ENCODE peak calls at places on chromosomes 16 and 17, in four cellular contexts. One of them, this sample, is unnamed. For H3K4me1, the result is how much of the 10 kb centered on the place peaks cover.

GRCh38 chr17:46020023-46020735 is 21.1 kb downstream of the STH start:
- DNase-seq in SK-N-SH: no peak
- DNase-seq in lung: no peak
- DNase-seq in right lobe of liver: no peak
- DNase-seq in this sample: no peak

GRCh38 chr17:45284176-45285140 is 22.6 kb upstream of the SPATA32 start:
- DNase-seq in SK-N-SH: no peak
- DNase-seq in lung: no peak
- DNase-seq in right lobe of liver: peak
- DNase-seq in this sample: peak

GRCh38 chr17:78637146-78637545 is 60.0 kb upstream of the DNAH17 start:
- DNase-seq in right lobe of liver: no peak
- DNase-seq in SK-N-SH: peak
- DNase-seq in lung: no peak
- DNase-seq in this sample: no peak

GRCh38 chr17:82328141-82328993 is 5.2 kb downstream of the SECTM1 start:
- DNase-seq in lung: no peak
- DNase-seq in SK-N-SH: no peak
- DNase-seq in right lobe of liver: peak
- DNase-seq in this sample: peak

GRCh38 chr16:54436342-54436741 is 149.8 kb upstream of the IRX3 start:
- DNase-seq in right lobe of liver: no peak
- DNase-seq in SK-N-SH: no peak
- DNase-seq in lung: no peak
- DNase-seq in this sample: no peak

GRCh38 chr17:78365561-78366108 is 5.8 kb upstream of the SOCS3 start:
- DNase-seq in right lobe of liver: peak
- DNase-seq in lung: no peak
- DNase-seq in SK-N-SH: no peak
- DNase-seq in this sample: peak

GRCh38 chr17:12021604-12022003 is 927 bp downstream of the MAP2K4 start:
- DNase-seq in SK-N-SH: no peak
- DNase-seq in lung: no peak
- DNase-seq in right lobe of liver: no peak
- DNase-seq in this sample: no peak

GRCh38 chr17:29124135-29124930 is 55.9 kb downstream of the MYO18A start:
- DNase-seq in right lobe of liver: no peak
- DNase-seq in lung: peak
- DNase-seq in SK-N-SH: peak
- DNase-seq in this sample: peak

GRCh38 chr16:16016388-16016964 is 67.1 kb downstream of the ABCC1 start:
- DNase-seq in right lobe of liver: no peak
- DNase-seq in lung: no peak
- DNase-seq in SK-N-SH: no peak
- DNase-seq in this sample: no peak

GRCh38 chr17:29667969-29668368 is 45.3 kb upstream of the CORO6 start:
- DNase-seq in lung: no peak
- DNase-seq in right lobe of liver: no peak
- DNase-seq in SK-N-SH: no peak
- DNase-seq in this sample: no peak

GRCh38 chr16:21950782-21951521 is 2.2 kb upstream of the UQCRC2 start:
- DNase-seq in right lobe of liver: no peak
- DNase-seq in SK-N-SH: peak
- DNase-seq in lung: no peak
- DNase-seq in this sample: no peak

GRCh38 chr16:88497561-88498420 is 44.7 kb downstream of the ZFPM1 start:
- DNase-seq in right lobe of liver: peak
- DNase-seq in lung: no peak
- DNase-seq in SK-N-SH: no peak
- DNase-seq in this sample: no peak

GRCh38 chr17:80781188-80781577 is 210.5 kb upstream of the CHMP6 start:
- DNase-seq in SK-N-SH: no peak
- DNase-seq in right lobe of liver: peak
- DNase-seq in lung: no peak
- DNase-seq in this sample: no peak

GRCh38 chr16:87535855-87536794 is 43.3 kb upstream of the ZCCHC14 start:
- DNase-seq in right lobe of liver: peak
- DNase-seq in SK-N-SH: no peak
- DNase-seq in lung: no peak
- DNase-seq in this sample: no peak

GRCh38 chr17:81512984-81513668 is 527 bp upstream of the ACTG1 start:
- DNase-seq in right lobe of liver: peak
- DNase-seq in lung: peak
- DNase-seq in SK-N-SH: no peak
- DNase-seq in this sample: peak

GRCh38 chr16:30104492-30104891 is 8.5 kb upstream of the YPEL3 start:
- DNase-seq in right lobe of liver: no peak
- DNase-seq in lung: peak
- DNase-seq in SK-N-SH: no peak
- DNase-seq in this sample: peak

GRCh38 chr16:30112197-30113030 is 923 bp downstream of the GDPD3 start:
- DNase-seq in lung: no peak
- DNase-seq in SK-N-SH: peak
- DNase-seq in right lobe of liver: peak
- DNase-seq in this sample: peak

GRCh38 chr16:30104090-30104489 is 8.1 kb upstream of the YPEL3 start:
- DNase-seq in SK-N-SH: no peak
- DNase-seq in lung: no peak
- DNase-seq in right lobe of liver: no peak
- DNase-seq in this sample: no peak

GRCh38 chr16:30110661-30111060 is 2.7 kb downstream of the GDPD3 start:
- DNase-seq in right lobe of liver: no peak
- DNase-seq in SK-N-SH: no peak
- DNase-seq in lung: no peak
- DNase-seq in this sample: no peak

GRCh38 chr16:30108059-30108855 is 5.1 kb downstream of the GDPD3 start:
- DNase-seq in lung: no peak
- DNase-seq in right lobe of liver: no peak
- DNase-seq in SK-N-SH: no peak
- DNase-seq in this sample: no peak
- H3K27ac ChIP-seq in lung: no peak
- H3K27ac ChIP-seq in right lobe of liver: no peak
- H3K27ac ChIP-seq in SK-N-SH: no peak
- H3K27ac ChIP-seq in this sample: no peak

DNA sequence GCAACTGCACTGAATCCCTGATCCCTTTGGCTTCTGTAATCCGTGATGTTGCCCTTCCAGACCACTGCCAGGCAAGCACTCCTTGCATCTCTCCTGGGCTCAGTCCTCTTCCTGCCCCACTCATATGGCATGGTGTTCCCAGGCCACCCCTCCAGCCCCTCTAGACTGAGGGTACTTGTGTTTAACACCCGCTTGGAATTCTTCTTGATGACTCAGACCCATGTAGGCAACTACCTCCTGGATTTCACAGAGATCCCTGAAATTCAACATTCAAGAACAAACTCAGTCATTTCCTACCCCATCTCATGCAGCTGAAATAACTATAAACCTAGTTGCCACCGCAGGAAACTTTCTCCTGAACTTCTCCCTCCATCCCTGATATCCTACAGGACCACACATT is 541.9 kb upstream of the CDH11 start:
- DNase-seq in right lobe of liver: no peak
- DNase-seq in SK-N-SH: no peak
- DNase-seq in lung: no peak
- DNase-seq in this sample: peak
- H3K4me1 ChIP-seq in right lobe of liver: under half
- H3K4me1 ChIP-seq in SK-N-SH: under half
- H3K4me1 ChIP-seq in lung: under half
- H3K4me1 ChIP-seq in this sample: under half

DNA sequence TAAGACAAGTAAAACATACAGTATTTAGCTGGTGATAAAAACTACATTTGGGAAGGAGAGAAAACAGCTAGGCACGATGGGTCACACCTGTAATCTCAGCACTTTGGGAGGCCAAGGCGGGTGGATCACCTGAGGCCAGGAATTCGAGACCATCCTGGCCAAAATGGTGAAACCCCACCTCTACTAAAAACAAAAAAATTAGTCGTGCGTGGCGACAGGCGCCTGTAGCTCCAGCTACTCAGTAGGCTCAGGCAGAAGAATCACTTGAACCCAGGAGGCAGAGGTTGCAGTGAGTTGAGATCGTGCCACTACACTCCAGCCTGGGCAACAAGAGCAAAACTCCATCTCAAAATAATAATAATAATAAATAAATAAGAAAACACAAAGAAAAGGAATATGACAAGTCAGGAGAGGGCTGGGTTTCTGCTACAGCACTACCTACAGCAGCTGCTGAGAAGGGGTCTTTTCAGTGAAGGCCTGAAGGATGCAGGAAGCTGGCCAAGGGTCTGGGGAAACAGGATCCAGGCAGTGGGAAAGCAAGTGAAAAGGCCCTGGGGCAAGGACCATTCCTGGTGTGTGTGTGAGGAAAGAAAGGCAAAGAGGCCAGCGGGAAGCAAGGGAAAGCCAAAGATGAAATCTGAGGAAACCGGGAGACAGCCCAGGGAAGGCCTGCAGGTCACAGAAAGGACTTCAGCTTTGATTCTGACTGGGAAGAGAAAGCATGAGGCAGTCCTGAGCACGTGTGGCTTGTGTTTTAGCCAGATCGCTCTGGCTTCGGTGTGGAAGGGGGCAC is 10.6 kb downstream of the MBTPS1 start:
- DNase-seq in SK-N-SH: no peak
- DNase-seq in lung: no peak
- DNase-seq in right lobe of liver: no peak
- DNase-seq in this sample: no peak
- H3K27ac ChIP-seq in SK-N-SH: no peak
- H3K27ac ChIP-seq in lung: no peak
- H3K27ac ChIP-seq in right lobe of liver: no peak
- H3K27ac ChIP-seq in this sample: no peak

GRCh38 chr17:1997587-1998425 is 27.3 kb downstream of the RTN4RL1 start:
- DNase-seq in right lobe of liver: peak
- DNase-seq in lung: peak
- DNase-seq in SK-N-SH: no peak
- DNase-seq in this sample: peak
- H3K4me1 ChIP-seq in right lobe of liver: under half
- H3K4me1 ChIP-seq in lung: under half
- H3K4me1 ChIP-seq in SK-N-SH: under half
- H3K4me1 ChIP-seq in this sample: under half

GRCh38 chr17:31533546-31534155 is 142.2 kb downstream of the RAB11FIP4 start:
- DNase-seq in SK-N-SH: peak
- DNase-seq in lung: no peak
- DNase-seq in right lobe of liver: no peak
- DNase-seq in this sample: peak
- H3K27ac ChIP-seq in SK-N-SH: no peak
- H3K27ac ChIP-seq in lung: no peak
- H3K27ac ChIP-seq in right lobe of liver: no peak
- H3K27ac ChIP-seq in this sample: peak

DNA sequence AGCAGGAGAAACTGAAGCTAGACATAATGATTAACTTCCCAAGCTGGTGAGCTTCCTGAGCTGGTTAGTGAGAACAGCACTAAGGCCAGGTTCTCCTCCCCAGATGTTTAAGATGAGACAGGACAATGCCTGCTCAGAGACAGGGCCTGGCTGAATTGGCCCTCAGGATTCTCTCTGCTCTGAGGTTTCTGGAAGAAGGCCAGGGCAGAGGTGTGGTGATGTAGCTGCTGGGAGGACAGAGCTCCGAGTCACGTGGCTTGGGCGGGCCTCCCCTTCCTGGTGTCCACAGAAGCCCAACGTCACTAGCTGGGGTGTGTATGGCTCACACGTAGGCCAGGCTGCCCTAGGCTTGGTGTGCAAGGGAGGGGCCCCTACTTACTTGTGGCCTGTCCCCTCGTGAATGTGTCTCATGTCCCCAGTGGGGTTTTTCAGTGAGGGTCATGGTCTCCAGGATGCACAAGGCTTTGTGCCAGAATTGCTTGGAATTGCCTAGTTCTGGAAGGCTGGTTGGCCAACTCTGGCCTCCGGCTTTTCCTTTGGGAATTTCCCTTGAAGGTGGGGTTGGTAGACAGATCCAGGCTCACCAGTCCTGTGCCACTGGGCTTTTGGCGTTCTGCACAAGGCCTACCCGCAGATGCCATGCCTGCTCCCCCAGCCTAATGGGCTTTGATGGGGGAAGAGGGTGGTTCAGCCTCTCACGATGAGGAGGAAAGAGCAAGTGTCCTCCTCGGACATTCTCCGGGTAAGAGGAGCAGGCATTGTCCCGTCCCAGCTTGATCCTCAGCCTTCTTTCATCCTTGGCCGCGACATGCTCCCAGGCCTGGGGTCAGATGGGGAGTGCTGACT is 3.4 kb downstream of the NOD2 start:
- DNase-seq in lung: peak
- DNase-seq in SK-N-SH: no peak
- DNase-seq in right lobe of liver: peak
- DNase-seq in this sample: no peak
- H3K4me1 ChIP-seq in lung: under half
- H3K4me1 ChIP-seq in SK-N-SH: under half
- H3K4me1 ChIP-seq in right lobe of liver: under half
- H3K4me1 ChIP-seq in this sample: under half

GRCh38 chr17:75459590-75460267 is 3.3 kb downstream of the TMEM94 start:
- DNase-seq in right lobe of liver: no peak
- DNase-seq in SK-N-SH: no peak
- DNase-seq in lung: no peak
- DNase-seq in this sample: no peak

GRCh38 chr17:75459246-75459589 is 2.8 kb downstream of the TMEM94 start:
- DNase-seq in SK-N-SH: no peak
- DNase-seq in lung: no peak
- DNase-seq in right lobe of liver: no peak
- DNase-seq in this sample: no peak

GRCh38 chr17:75463612-75464011 is 7.2 kb downstream of the TMEM94 start:
- DNase-seq in lung: no peak
- DNase-seq in right lobe of liver: no peak
- DNase-seq in SK-N-SH: no peak
- DNase-seq in this sample: no peak

GRCh38 chr17:75457047-75457654 is 716 bp downstream of the TMEM94 start:
- DNase-seq in lung: no peak
- DNase-seq in SK-N-SH: peak
- DNase-seq in right lobe of liver: peak
- DNase-seq in this sample: peak

GRCh38 chr17:75460295-75460694 is 3.9 kb downstream of the TMEM94 start:
- DNase-seq in lung: no peak
- DNase-seq in SK-N-SH: no peak
- DNase-seq in right lobe of liver: no peak
- DNase-seq in this sample: no peak
- H3K27ac ChIP-seq in lung: no peak
- H3K27ac ChIP-seq in SK-N-SH: no peak
- H3K27ac ChIP-seq in right lobe of liver: peak
- H3K27ac ChIP-seq in this sample: no peak

This sample was measured in osteoblast.